ENCODE peak calls at places on chromosomes 5 and 9, in four cellular contexts. K, B, H and A are unnamed samples.
A peak's percentile ranks its signal among the peaks of the same experiment; 100 is the strongest.

GRCh38 chr9:130665431-130666392 is 1.3 kb downstream of the PRDM12 start:
- DNase-seq in K (no peak), B (no peak), H (peak; percentile 14), A (no peak)

GRCh38 chr9:93132946-93133640 is 958 bp downstream of the NINJ1 start:
- DNase-seq in K (no peak), B (no peak), H (peak; percentile 39), A (no peak)

GRCh38 chr5:62051747-62052146 is 254.3 kb upstream of the KIF2A start:
- DNase-seq in K (no peak), B (no peak), H (no peak), A (no peak)

GRCh38 chr9:16884373-16884772 is 13.9 kb upstream of the BNC2 start:
- DNase-seq in K (no peak), B (no peak), H (no peak), A (no peak)

GRCh38 chr5:152711996-152712395 is 306.9 kb upstream of the NMUR2 start:
- DNase-seq in K (no peak), B (no peak), H (no peak), A (no peak)

GRCh38 chr5:42555797-42556196 is 132.6 kb downstream of the GHR start:
- DNase-seq in K (peak; percentile 6), B (no peak), H (no peak), A (no peak)

GRCh38 chr9:1173986-1174385 is 123.8 kb downstream of the DMRT2 start:
- DNase-seq in K (no peak), B (peak; percentile 63), H (peak; percentile 85), A (peak; percentile 28)

GRCh38 chr9:21559402-21560280 is 77.5 kb upstream of the IFNE start:
- DNase-seq in K (peak; percentile 69), B (peak; percentile 66), H (peak; percentile 89), A (no peak)

GRCh38 chr5:34916518-34916917 is 1.0 kb downstream of the BRIX1 start:
- DNase-seq in K (no peak), B (no peak), H (no peak), A (no peak)

GRCh38 chr9:37914154-37914551 is 10.2 kb upstream of the SLC25A51 start:
- DNase-seq in K (no peak), B (no peak), H (no peak), A (no peak)

GRCh38 chr5:175798626-175799025 is 72.8 kb upstream of the CPLX2 start:
- DNase-seq in K (no peak), B (no peak), H (no peak), A (no peak)

GRCh38 chr9:4139201-4139600 is 160.7 kb downstream of the GLIS3 start:
- DNase-seq in K (peak; percentile 65), B (peak; percentile 42), H (peak; percentile 4), A (no peak)

GRCh38 chr9:69121155-69122085 is 52.7 kb upstream of the TJP2 start:
- DNase-seq in K (peak; percentile 24), B (no peak), H (peak; percentile 73), A (no peak)

GRCh38 chr5:158320178-158320674 is 461.3 kb upstream of the CLINT1 start:
- DNase-seq in K (no peak), B (no peak), H (no peak), A (no peak)

GRCh38 chr9:95874989-95875304 is 544 bp upstream of the ERCC6L2 start:
- DNase-seq in K (no peak), B (peak; percentile 54), H (peak; percentile 75), A (no peak)

GRCh38 chr9:89435315-89435823 is 62.5 kb downstream of the SEMA4D start:
- DNase-seq in K (no peak), B (no peak), H (no peak), A (no peak)

GRCh38 chr5:60675286-60675685 is 24.7 kb downstream of the DEPDC1B start:
- DNase-seq in K (no peak), B (no peak), H (no peak), A (no peak)

GRCh38 chr9:13939129-13939528 is 374.8 kb downstream of the NFIB start:
- DNase-seq in K (peak; percentile 89), B (peak; percentile 90), H (peak; percentile 90), A (peak; percentile 73)

GRCh38 chr5:151086192-151086869 is 5.5 kb upstream of the TNIP1 start:
- DNase-seq in K (no peak), B (no peak), H (no peak), A (no peak)
- H3K4me3 ChIP-seq in K (no peak overlapping the region), B (no peak overlapping the region), H (no peak overlapping the region), A (no peak overlapping the region)

DNA sequence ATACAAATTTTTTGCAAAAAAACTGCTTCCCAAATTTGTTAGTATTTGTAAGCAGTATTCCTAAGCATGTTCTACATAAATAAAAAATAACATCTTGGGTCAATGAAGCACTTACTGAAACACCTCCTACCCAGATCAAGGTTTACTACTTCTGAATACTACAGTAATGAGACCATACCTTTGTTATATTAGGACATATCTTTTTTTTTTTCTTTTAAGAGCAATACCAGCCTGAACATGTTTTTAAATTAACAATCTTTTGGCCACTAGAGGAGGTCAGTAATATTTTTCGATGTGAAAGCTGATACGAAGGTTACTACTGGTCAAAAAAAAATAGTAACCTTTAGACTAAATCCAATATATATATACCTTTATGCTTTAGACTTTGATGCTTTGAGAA is 72.7 kb downstream of the CERT1 start:
- DNase-seq in K (no peak), B (no peak), H (no peak), A (no peak)
- TF ChIP-seq CTCF in K (no peak), B (peak; percentile 5), H (no peak), A (no peak)

GRCh38 chr5:93593476-93594060 is 10.5 kb downstream of the NR2F1 start:
- DNase-seq in K (no peak), B (no peak), H (no peak), A (no peak)
- H3K4me3 ChIP-seq in K (no peak overlapping the region), B (no peak overlapping the region), H (no peak overlapping the region), A (no peak overlapping the region)

GRCh38 chr9:133375116-133375723 is 640 bp downstream of the SURF4 start:
- DNase-seq in K (peak; percentile 61), B (peak; percentile 50), H (peak; percentile 62), A (no peak)
- TF ChIP-seq CTCF in K (no peak), B (no peak), H (no peak), A (no peak)

GRCh38 chr9:126328415-126328814 is 1.8 kb downstream of the MVB12B start:
- DNase-seq in K (no peak), B (no peak), H (no peak), A (no peak)

GRCh38 chr9:126325779-126326178 is 850 bp upstream of the MVB12B start:
- DNase-seq in K (no peak), B (no peak), H (peak; percentile 12), A (no peak)

GRCh38 chr9:126327750-126328120 is 1.1 kb downstream of the MVB12B start:
- DNase-seq in K (no peak), B (no peak), H (no peak), A (no peak)

GRCh38 chr9:126327016-126327749 is 554 bp downstream of the MVB12B start:
- DNase-seq in K (no peak), B (no peak), H (peak; percentile 10), A (no peak)

GRCh38 chr9:126326228-126327015 is at the start of gene MVB12B:
- DNase-seq in K (no peak), B (no peak), H (peak; percentile 60), A (no peak)
- H3K4me3 ChIP-seq in K (peak within 1 kb of the TSS; percentile 52), B (peak within 1 kb of the TSS; percentile 48), H (peak within 1 kb of the TSS; percentile 75), A (peak within 1 kb of the TSS; percentile 68)

GRCh38 chr9:133991964-133992779 is at the start of gene VAV2:
- DNase-seq in K (peak; percentile 42), B (peak; percentile 45), H (peak; percentile 86), A (no peak)

GRCh38 chr9:133993635-133994253 is 1.6 kb upstream of the VAV2 start:
- DNase-seq in K (no peak), B (no peak), H (no peak), A (no peak)

GRCh38 chr9:133991211-133991921 is 758 bp downstream of the VAV2 start:
- DNase-seq in K (no peak), B (no peak), H (peak; percentile 50), A (no peak)

GRCh38 chr9:133994359-133995011 is 2.4 kb upstream of the VAV2 start:
- DNase-seq in K (peak; percentile 70), B (peak; percentile 58), H (peak; percentile 87), A (no peak)

GRCh38 chr9:133992780-133993634 is 883 bp upstream of the VAV2 start:
- DNase-seq in K (peak; percentile 92), B (peak; percentile 94), H (peak; percentile 97), A (peak; percentile 77)
- TF ChIP-seq CTCF in K (peak; percentile 40), B (peak; percentile 25), H (peak; percentile 42), A (peak; percentile 45)

GRCh38 chr5:125256296-125256695 is 509.9 kb upstream of the ZNF608 start:
- DNase-seq in K (no peak), B (no peak), H (no peak), A (no peak)

GRCh38 chr5:125254267-125254666 is 507.8 kb upstream of the ZNF608 start:
- DNase-seq in K (no peak), B (no peak), H (no peak), A (no peak)

GRCh38 chr5:125257997-125258396 is 511.6 kb upstream of the ZNF608 start:
- DNase-seq in K (no peak), B (no peak), H (no peak), A (no peak)

GRCh38 chr5:125258610-125259009 is 512.2 kb upstream of the ZNF608 start:
- DNase-seq in K (no peak), B (no peak), H (no peak), A (no peak)

DNA sequence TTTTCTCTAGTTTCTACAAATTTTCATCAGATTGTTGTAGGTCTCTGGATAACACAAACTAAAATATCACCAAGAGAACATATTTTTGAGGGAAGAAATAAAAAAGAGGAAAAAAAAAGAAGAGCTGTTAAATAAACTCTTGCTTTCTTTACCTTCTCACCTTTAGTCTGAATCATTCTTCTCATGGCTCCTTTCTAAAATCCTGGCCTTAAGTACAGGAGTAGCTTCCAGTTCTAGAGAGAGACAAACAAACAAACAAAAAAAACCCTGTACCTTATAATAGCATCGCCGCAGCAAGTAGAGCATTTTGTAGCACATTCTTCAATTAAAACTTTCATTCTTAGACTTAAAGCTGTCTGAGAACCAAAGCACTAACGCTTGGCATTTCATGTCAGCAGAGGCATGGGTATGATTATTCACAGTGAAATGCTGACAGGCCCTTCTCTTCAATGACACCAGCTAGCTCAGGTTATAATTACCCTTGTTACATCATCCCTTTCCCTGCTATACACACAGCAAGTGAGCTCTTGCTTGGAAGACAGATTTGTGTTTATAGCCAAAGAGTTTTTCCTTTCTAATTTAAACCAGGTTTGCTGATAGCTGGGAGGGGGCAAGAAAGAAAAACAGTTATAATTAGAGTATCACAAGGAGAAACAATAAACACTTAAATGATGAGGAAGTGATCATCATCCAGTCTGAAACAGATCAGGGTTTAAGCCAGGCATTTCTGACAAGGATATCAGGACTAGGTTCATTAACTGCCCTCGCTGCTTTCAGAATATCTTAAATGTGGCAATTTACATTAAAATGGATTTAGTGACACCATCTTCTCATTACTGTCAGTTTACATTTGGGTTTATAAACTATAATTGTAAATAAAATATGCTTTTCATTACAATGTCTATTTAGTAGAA is 510.9 kb upstream of the ZNF608 start:
- DNase-seq in K (no peak), B (peak; percentile 12), H (peak; percentile 38), A (no peak)
- H3K4me3 ChIP-seq in K (no peak overlapping the region), B (no peak overlapping the region), H (no peak overlapping the region), A (no peak overlapping the region)